ENCODE peak calls at places on chromosomes 13 and 19, in nine cellular contexts. W is uterus; O is body of pancreas; S is ovary; R is CD8-positive, alpha-beta memory T cell; V is cardiac muscle cell; X is esophagus squamous epithelium; P is transverse colon; M is astrocyte. J is an unnamed sample. For H3K27me3, the result is how much of the 10 kb centered on the place peaks cover.

GRCh38 chr19:4062576-4063368 is 3.9 kb downstream of the ZBTB7A start:
- DNase-seq in X (no peak), R (no peak), W (no peak), M (no peak), O (no peak), V (no peak), S (no peak), P (peak), J (no peak)

GRCh38 chr19:34366670-34367423 is 1.9 kb downstream of the GPI start:
- DNase-seq in R (no peak), P (no peak), M (peak), X (no peak), W (no peak), S (no peak), O (no peak), V (no peak), J (no peak)

GRCh38 chr19:1690570-1691307 is 38.3 kb upstream of the TCF3 start:
- DNase-seq in P (peak), S (no peak), O (peak), V (peak), W (no peak), X (no peak), M (no peak), R (peak), J (peak)

GRCh38 chr13:102812616-102813287 is 13.8 kb downstream of the BIVM start:
- DNase-seq in V (no peak), W (no peak), S (no peak), O (no peak), R (no peak), P (no peak), X (no peak), M (peak), J (no peak)

GRCh38 chr19:1884291-1884718 is 991 bp downstream of the ABHD17A start:
- DNase-seq in S (no peak), O (no peak), R (peak), P (peak), W (no peak), M (no peak), V (no peak), X (no peak), J (no peak)

GRCh38 chr13:49084961-49085360 is 109.2 kb downstream of the FNDC3A start:
- DNase-seq in R (no peak), S (no peak), M (no peak), X (no peak), P (no peak), O (no peak), V (no peak), W (no peak), J (no peak)

GRCh38 chr13:109610517-109610916 is 175.9 kb downstream of the IRS2 start:
- DNase-seq in P (peak), X (no peak), W (no peak), V (peak), R (peak), O (peak), S (peak), M (no peak), J (peak)

GRCh38 chr13:46687810-46688209 is 109.2 kb downstream of the ESD start:
- DNase-seq in W (no peak), S (no peak), M (peak), X (no peak), R (no peak), V (no peak), P (no peak), O (peak), J (no peak)

GRCh38 chr13:45769072-45769471 is 67.0 kb downstream of the CBY2 start:
- DNase-seq in W (no peak), P (no peak), V (no peak), X (no peak), O (no peak), M (no peak), R (no peak), S (no peak), J (no peak)

GRCh38 chr19:1098177-1099051 is 3.2 kb upstream of the POLR2E start:
- DNase-seq in P (peak), X (no peak), V (no peak), M (no peak), O (no peak), W (no peak), S (no peak), R (no peak), J (peak)

GRCh38 chr13:87498681-87499080 is 172.5 kb upstream of the SLITRK5 start:
- DNase-seq in R (no peak), X (no peak), W (no peak), V (peak), M (peak), O (no peak), S (no peak), P (no peak), J (no peak)

GRCh38 chr19:50322234-50322633 is 6.9 kb downstream of the KCNC3 start:
- DNase-seq in P (no peak), X (no peak), V (no peak), M (no peak), O (no peak), W (no peak), R (no peak), S (no peak), J (no peak)

GRCh38 chr13:19587635-19588300 is 26.4 kb upstream of the TPTE2 start:
- DNase-seq in S (no peak), V (no peak), P (no peak), R (peak), O (no peak), X (no peak), M (peak), W (no peak), J (no peak)

GRCh38 chr13:31072041-31072440 is 89.7 kb downstream of the HSPH1 start:
- DNase-seq in M (peak), S (no peak), P (no peak), O (no peak), V (no peak), X (no peak), W (no peak), R (no peak), J (no peak)

GRCh38 chr13:94329277-94329676 is 150.2 kb downstream of the DCT start:
- DNase-seq in X (no peak), W (peak), V (no peak), O (no peak), P (no peak), R (no peak), S (peak), M (peak), J (no peak)

GRCh38 chr13:50149932-50150331 is 134.7 kb downstream of the KCNRG start:
- DNase-seq in P (no peak), V (peak), W (peak), M (no peak), O (peak), X (no peak), S (no peak), R (no peak), J (no peak)

GRCh38 chr13:74134777-74135305 is 637 bp upstream of the KLF12 start:
- DNase-seq in X (no peak), O (peak), V (peak), W (peak), R (peak), S (peak), P (peak), M (no peak), J (peak)

GRCh38 chr13:31038834-31039552 is 106.5 kb downstream of the TEX26 start:
- DNase-seq in R (no peak), S (no peak), M (peak), O (no peak), V (no peak), P (no peak), X (no peak), W (no peak), J (no peak)

GRCh38 chr19:14558370-14559066 is 13.3 kb downstream of the NDUFB7 start:
- DNase-seq in O (no peak), R (no peak), W (no peak), X (no peak), V (no peak), P (no peak), M (no peak), S (no peak), J (no peak)

GRCh38 chr19:14554382-14554812 is 17.5 kb downstream of the NDUFB7 start:
- DNase-seq in S (no peak), W (no peak), P (peak), V (no peak), R (no peak), X (no peak), O (no peak), M (no peak), J (no peak)

GRCh38 chr19:14556662-14557188 is 15.1 kb downstream of the NDUFB7 start:
- DNase-seq in X (no peak), W (peak), M (peak), R (peak), S (peak), V (peak), O (peak), P (peak), J (peak)

GRCh38 chr19:14553939-14554243 is 18.0 kb downstream of the NDUFB7 start:
- DNase-seq in X (no peak), P (no peak), M (no peak), O (no peak), W (no peak), S (no peak), V (no peak), R (no peak), J (no peak)

DNA sequence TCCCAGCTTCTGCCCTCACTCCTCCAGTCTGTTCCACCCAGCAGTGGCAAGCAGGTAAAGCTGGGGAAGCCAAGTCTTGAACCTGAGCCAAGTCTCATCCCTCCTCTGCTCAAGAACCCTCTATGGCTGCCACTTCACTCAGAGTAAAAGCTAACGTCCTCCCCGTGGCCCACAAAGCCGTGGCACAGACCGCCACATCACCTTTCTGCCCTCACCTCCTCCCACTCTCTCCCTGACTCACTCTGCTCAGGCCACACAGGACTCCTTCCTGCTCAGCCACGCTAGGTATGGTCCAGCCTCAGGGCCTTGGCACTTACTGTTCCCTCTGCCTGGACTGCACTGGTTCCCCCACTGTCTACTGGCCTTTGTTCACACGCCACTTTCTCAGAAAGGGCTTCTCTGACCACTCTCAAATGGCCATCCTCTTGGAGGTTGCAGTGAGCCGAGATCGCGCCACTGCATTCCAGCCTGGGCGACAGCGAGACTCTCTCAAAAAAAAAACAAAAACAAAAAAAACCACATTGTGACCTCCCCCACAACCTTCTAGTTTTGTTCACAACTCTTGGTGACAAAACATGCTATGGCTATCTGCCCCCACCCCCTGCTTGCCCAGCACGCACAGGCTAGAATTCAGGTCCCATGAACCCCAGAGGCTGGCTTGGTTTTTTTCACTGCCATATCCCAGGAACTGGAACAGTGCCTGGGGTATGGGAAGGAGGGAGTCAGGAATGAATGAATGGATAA is 15.8 kb downstream of the NDUFB7 start:
- DNase-seq in S (no peak), V (no peak), R (no peak), M (peak), O (no peak), P (no peak), W (no peak), X (no peak), J (no peak)
- H3K27ac ChIP-seq in S (no peak), V (no peak), R (peak), M (peak), O (no peak), P (no peak), W (no peak), X (peak), J (no peak)

GRCh38 chr13:43698009-43698408 is 88.8 kb downstream of the ENOX1 start:
- DNase-seq in R (no peak), V (no peak), W (no peak), X (no peak), O (no peak), M (no peak), S (no peak), P (no peak), J (no peak)
- H3K27me3 ChIP-seq in R (under half), V (under half), W (under half), X (under half), O (under half), M (under half), S (under half), P (under half), J (under half)

GRCh38 chr19:14114439-14114838 is 3.1 kb downstream of the PRKACA start:
- DNase-seq in P (no peak), R (no peak), M (no peak), O (no peak), V (no peak), W (no peak), S (no peak), X (no peak), J (no peak)
- H3K27ac ChIP-seq in P (peak), R (no peak), M (no peak), O (no peak), V (no peak), W (peak), S (peak), X (peak), J (peak)

GRCh38 chr19:51544038-51544437 is 12.6 kb upstream of the SIGLEC6 start:
- DNase-seq in P (no peak), R (no peak), M (no peak), S (no peak), X (no peak), V (no peak), W (no peak), O (no peak), J (no peak)

GRCh38 chr19:51547397-51548212 is 16.1 kb upstream of the SIGLEC6 start:
- DNase-seq in W (no peak), S (peak), M (no peak), V (no peak), O (no peak), X (no peak), R (no peak), P (no peak), J (no peak)

GRCh38 chr19:51546650-51547396 is 15.4 kb upstream of the SIGLEC6 start:
- DNase-seq in M (peak), W (no peak), R (no peak), O (no peak), P (no peak), X (no peak), V (no peak), S (no peak), J (no peak)

GRCh38 chr19:51548213-51548651 is 16.8 kb upstream of the SIGLEC6 start:
- DNase-seq in S (no peak), P (no peak), O (no peak), M (no peak), R (no peak), V (no peak), W (no peak), X (no peak), J (no peak)

GRCh38 chr19:51546107-51546649 is 14.7 kb upstream of the SIGLEC6 start:
- DNase-seq in W (no peak), O (no peak), X (no peak), R (no peak), P (no peak), V (no peak), S (no peak), M (no peak), J (peak)
- H3K27me3 ChIP-seq in W (under half), O (under half), X (half or more), R (under half), P (under half), V (under half), S (under half), M (under half), J (under half)

GRCh38 chr13:113907637-113908617 is 44.1 kb upstream of the GAS6 start:
- DNase-seq in V (peak), R (no peak), O (peak), S (peak), P (peak), W (peak), X (no peak), M (peak), J (no peak)
- H3K27ac ChIP-seq in V (no peak), R (no peak), O (peak), S (no peak), P (no peak), W (no peak), X (no peak), M (peak), J (no peak)

GRCh38 chr19:15846923-15847322 is 31.5 kb upstream of the OR10H1 start:
- DNase-seq in S (no peak), R (no peak), W (no peak), O (no peak), V (no peak), P (no peak), X (no peak), M (no peak), J (no peak)

DNA sequence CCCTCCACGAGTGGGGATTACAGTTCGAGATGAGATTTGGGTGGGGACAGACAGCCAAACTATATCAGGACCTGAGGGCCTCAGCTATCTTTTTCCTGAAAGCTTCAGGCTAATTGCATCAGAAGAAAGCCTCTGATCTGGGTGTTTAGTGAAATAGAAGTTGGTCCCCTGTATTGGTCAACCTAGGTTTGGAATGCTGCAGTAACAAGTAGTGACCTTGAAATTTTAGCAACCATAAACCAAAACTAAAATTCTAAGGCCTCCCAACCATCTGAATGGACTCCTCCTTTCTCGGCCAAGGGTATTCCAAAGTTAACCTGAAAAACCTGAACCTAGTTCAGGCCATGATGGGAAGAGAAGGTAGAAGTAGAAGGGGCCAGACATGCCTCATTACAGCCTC is 34.9 kb upstream of the OR10H1 start:
- DNase-seq in W (no peak), V (no peak), R (no peak), O (no peak), P (no peak), X (no peak), M (no peak), S (no peak), J (no peak)
- H3K27me3 ChIP-seq in W (under half), V (under half), R (under half), O (under half), P (under half), X (under half), M (under half), S (under half), J (under half)

DNA sequence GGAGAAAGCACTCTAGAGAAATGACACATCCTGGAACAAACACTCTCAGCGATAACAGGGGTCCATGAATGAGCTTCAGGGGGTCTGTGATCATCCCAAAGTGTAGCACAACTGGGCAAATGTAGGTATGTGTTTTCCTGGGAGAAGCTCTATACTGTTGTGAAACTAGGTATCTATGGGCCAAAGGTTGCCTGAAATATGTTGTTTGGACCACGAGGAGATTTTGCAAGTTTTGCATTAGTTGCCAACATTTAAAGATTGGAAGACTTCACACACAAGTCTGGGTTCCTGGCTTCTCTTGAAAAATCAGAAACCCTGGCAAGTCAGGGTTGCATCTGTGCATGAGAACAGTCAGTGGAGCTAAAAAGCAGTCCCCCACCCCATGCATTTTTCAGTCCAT is 26.7 kb upstream of the POU2F2 start:
- DNase-seq in V (no peak), P (no peak), M (no peak), R (no peak), W (no peak), O (no peak), X (no peak), S (no peak), J (no peak)
- H3K27ac ChIP-seq in V (no peak), P (no peak), M (no peak), R (no peak), W (no peak), O (no peak), X (no peak), S (no peak), J (no peak)

GRCh38 chr19:35733180-35734125 is 8.8 kb downstream of the IGFLR1 start:
- DNase-seq in M (no peak), X (no peak), V (no peak), S (no peak), R (no peak), W (peak), O (no peak), P (no peak), J (no peak)
- H3K27me3 ChIP-seq in M (under half), X (under half), V (under half), S (under half), R (under half), W (under half), O (under half), P (under half), J (under half)

GRCh38 chr19:17325133-17325532 is 9.5 kb downstream of the ANO8 start:
- DNase-seq in V (no peak), M (no peak), X (no peak), R (no peak), P (no peak), S (no peak), W (no peak), O (no peak), J (no peak)
- H3K27ac ChIP-seq in V (no peak), M (no peak), X (no peak), R (no peak), P (no peak), S (no peak), W (no peak), O (no peak), J (no peak)